ENCODE peak calls at places on chromosome 12, in nine cellular contexts. Y is AG09319, W is psoas muscle, Z is GM13976, P is AG10803, H is ovary, G is mucosa of descending colon, V is endothelial cell, F is fibroblast of mammary gland. T is an unnamed sample.

GRCh38 chr12:116472193-116472592 is 87.0 kb upstream of the MAP1LC3B2 start:
- DNase-seq in Y (no peak), W (no peak), Z (no peak), P (no peak), H (no peak), G (no peak), V (no peak), F (no peak), T (no peak)

GRCh38 chr12:71183018-71183417 is 25.2 kb upstream of the TSPAN8 start:
- DNase-seq in Y (no peak), W (no peak), Z (no peak), P (no peak), H (no peak), G (no peak), V (no peak), F (peak; percentile 68), T (peak; percentile 60)

GRCh38 chr12:81245918-81246611 is 168.2 kb downstream of the ACSS3 start:
- DNase-seq in Y (no peak), W (no peak), Z (no peak), P (no peak), H (no peak), G (no peak), V (no peak), F (no peak), T (no peak)

GRCh38 chr12:91804533-91804932 is 341.1 kb downstream of the BTG1 start:
- DNase-seq in Y (no peak), W (no peak), Z (no peak), P (no peak), H (no peak), G (no peak), V (no peak), F (peak; percentile 12), T (peak; percentile 30)

GRCh38 chr12:117441751-117442150 is 80.3 kb upstream of the NOS1 start:
- DNase-seq in Y (no peak), W (peak; percentile 90), Z (no peak), P (peak; percentile 80), H (no peak), G (no peak), V (no peak), F (peak; percentile 34), T (peak; percentile 13)

GRCh38 chr12:62434504-62435336 is 31.9 kb upstream of the MON2 start:
- DNase-seq in Y (no peak), W (no peak), Z (peak; percentile 47), P (no peak), H (no peak), G (no peak), V (no peak), F (no peak), T (peak; percentile 63)

GRCh38 chr12:107115119-107115518 is 21.8 kb upstream of the CRY1 start:
- DNase-seq in Y (no peak), W (no peak), Z (no peak), P (no peak), H (no peak), G (no peak), V (no peak), F (no peak), T (no peak)

GRCh38 chr12:12807970-12808702 is 5.0 kb upstream of the DDX47 start:
- DNase-seq in Y (no peak), W (peak; percentile 34), Z (peak; percentile 49), P (no peak), H (no peak), G (peak; percentile 75), V (no peak), F (peak; percentile 67), T (no peak)

GRCh38 chr12:103966736-103967135 is 1.1 kb downstream of the TDG start:
- DNase-seq in Y (no peak), W (no peak), Z (no peak), P (peak; percentile 38), H (no peak), G (no peak), V (no peak), F (no peak), T (no peak)

GRCh38 chr12:113875681-113876080 is 90.4 kb downstream of the RBM19 start:
- DNase-seq in Y (no peak), W (no peak), Z (no peak), P (no peak), H (no peak), G (no peak), V (no peak), F (peak; percentile 9), T (no peak)

GRCh38 chr12:33825986-33826602 is 196.2 kb upstream of the ALG10 start:
- DNase-seq in Y (no peak), W (no peak), Z (no peak), P (no peak), H (no peak), G (no peak), V (no peak), F (no peak), T (no peak)

GRCh38 chr12:62802981-62803380 is 132.0 kb downstream of the PPM1H start:
- DNase-seq in Y (no peak), W (no peak), Z (no peak), P (peak; percentile 16), H (no peak), G (no peak), V (no peak), F (no peak), T (no peak)

GRCh38 chr12:53974084-53975018 is at the start of gene HOTAIR:
- DNase-seq in Y (no peak), W (no peak), Z (peak; percentile 72), P (peak; percentile 59), H (no peak), G (no peak), V (no peak), F (no peak), T (no peak)

GRCh38 chr12:20289512-20289911 is 78.8 kb upstream of the PDE3A start:
- DNase-seq in Y (no peak), W (no peak), Z (no peak), P (no peak), H (no peak), G (no peak), V (no peak), F (no peak), T (no peak)

GRCh38 chr12:119988788-119989618 is at the start of gene BICDL1:
- DNase-seq in Y (no peak), W (peak; percentile 48), Z (peak; percentile 97), P (peak; percentile 26), H (peak; percentile 36), G (peak; percentile 97), V (peak; percentile 55), F (peak; percentile 8), T (peak; percentile 99)

GRCh38 chr12:3003593-3003992 is 44.4 kb downstream of the TEAD4 start:
- DNase-seq in Y (no peak), W (peak; percentile 42), Z (no peak), P (no peak), H (no peak), G (no peak), V (no peak), F (no peak), T (no peak)
- TF ChIP-seq CTCF in Y (no peak), W (peak; percentile 45), Z (no peak), P (no peak), H (no peak), G (no peak), V (no peak), F (no peak), T (no peak)

GRCh38 chr12:11209098-11209497 is 22.4 kb upstream of the TAS2R42 start:
- DNase-seq in Y (no peak), W (no peak), Z (no peak), P (no peak), H (no peak), G (no peak), V (no peak), F (no peak), T (peak; percentile 4)
- TF ChIP-seq CTCF in Y (no peak), W (no peak), Z (no peak), P (no peak), H (no peak), G (no peak), V (no peak), F (no peak), T (no peak)

DNA sequence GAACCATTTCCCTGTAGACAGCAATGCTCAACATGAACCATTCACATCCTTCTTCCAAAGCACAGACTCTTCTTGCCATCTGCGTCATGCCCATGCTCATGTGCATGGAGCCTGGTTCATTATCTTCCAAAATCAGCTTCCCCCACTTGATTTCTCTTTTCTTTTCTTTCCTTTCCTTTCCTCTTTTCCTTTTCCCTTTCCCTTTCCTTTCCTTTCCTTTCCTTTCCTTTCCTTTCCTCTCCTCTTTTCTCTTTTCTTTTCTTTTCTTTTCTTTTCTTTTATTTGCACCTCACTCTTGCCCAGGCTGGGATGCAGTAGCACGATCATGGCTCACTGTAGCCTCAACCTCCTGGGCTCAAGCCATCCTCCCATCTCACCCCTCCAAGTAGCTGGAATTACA is 37.5 kb downstream of the WIF1 start:
- DNase-seq in Y (no peak), W (no peak), Z (no peak), P (no peak), H (no peak), G (no peak), V (no peak), F (no peak), T (no peak)
- TF ChIP-seq CTCF in Y (no peak), W (no peak), Z (no peak), P (no peak), H (no peak), G (no peak), V (no peak), F (no peak), T (no peak)

GRCh38 chr12:31959051-31959700 is at the start of gene RESF1:
- DNase-seq in Y (peak; percentile 44), W (peak; percentile 88), Z (peak; percentile 91), P (peak; percentile 80), H (peak; percentile 87), G (peak; percentile 96), V (peak; percentile 82), F (peak; percentile 78), T (peak; percentile 91)

GRCh38 chr12:31961137-31961536 is 1.9 kb downstream of the RESF1 start:
- DNase-seq in Y (no peak), W (no peak), Z (no peak), P (no peak), H (no peak), G (no peak), V (no peak), F (no peak), T (no peak)

GRCh38 chr12:31958601-31959000 is 614 bp upstream of the RESF1 start:
- DNase-seq in Y (no peak), W (no peak), Z (no peak), P (no peak), H (no peak), G (no peak), V (no peak), F (no peak), T (no peak)

GRCh38 chr12:31962076-31962475 is 2.9 kb downstream of the RESF1 start:
- DNase-seq in Y (no peak), W (no peak), Z (no peak), P (no peak), H (no peak), G (no peak), V (no peak), F (no peak), T (no peak)

DNA sequence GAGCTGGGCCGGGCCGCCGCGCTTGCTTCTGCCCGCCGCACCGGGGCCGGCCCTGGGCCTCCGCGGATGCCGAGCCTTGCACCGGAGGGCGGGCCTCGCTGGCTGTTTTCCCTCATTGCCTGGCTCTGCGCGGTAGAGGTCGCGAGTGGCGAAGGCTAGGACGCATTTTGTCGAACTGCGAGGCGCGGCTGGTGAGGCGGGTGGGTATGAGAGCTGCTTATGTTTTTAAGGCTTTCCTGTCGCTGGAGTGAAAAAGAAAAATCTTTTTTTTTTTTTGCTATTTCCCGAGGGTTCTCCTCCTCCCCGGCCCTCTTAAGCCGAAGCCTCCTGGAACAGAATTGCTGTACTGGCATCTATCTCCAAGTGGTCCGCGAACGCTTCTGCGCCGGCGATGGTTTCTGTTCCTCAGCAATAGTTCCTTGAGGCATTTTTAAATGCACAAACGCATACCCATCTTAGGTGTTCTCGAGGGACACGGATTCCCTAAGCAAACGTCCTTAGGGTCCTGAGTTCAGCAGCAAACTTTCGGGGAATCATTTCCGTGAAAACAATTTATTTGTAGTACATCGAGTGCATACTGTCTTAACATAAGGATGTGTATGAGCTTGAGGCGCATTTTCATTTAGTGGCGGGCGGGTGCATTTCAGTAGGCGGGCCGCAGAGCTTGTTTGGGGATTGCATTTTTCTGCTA is 631 bp downstream of the RESF1 start:
- DNase-seq in Y (peak; percentile 18), W (peak; percentile 67), Z (peak; percentile 43), P (peak; percentile 57), H (peak; percentile 77), G (peak; percentile 83), V (peak; percentile 57), F (peak; percentile 56), T (peak; percentile 60)
- TF ChIP-seq CTCF in Y (peak; percentile 16), W (no peak), Z (peak; percentile 14), P (peak; percentile 3), H (no peak), G (no peak), V (no peak), F (no peak), T (no peak)

T was measured in Calu3.